ENCODE peak calls at places on chromosomes 7 and 10, in five cellular contexts. V is Panc1; S is activated T-cell treated with anti-CD3 and anti-CD28 coated beads, Interleukin-2, amount 50 U/mL, for 72 hours; T is Kasumi-1; Q is left kidney. I is an unnamed sample.

GRCh38 chr10:118031351-118032075 is 15.2 kb downstream of the RAB11FIP2 start:
- DNase-seq in V (no peak), S (no peak), T (no peak), Q (no peak), I (no peak)

GRCh38 chr10:97784200-97784811 is 12.5 kb upstream of the SFRP5 start:
- DNase-seq in V (no peak), S (no peak), T (no peak), Q (no peak), I (no peak)

GRCh38 chr7:29113384-29114102 is 32.8 kb downstream of the CPVL start:
- DNase-seq in V (peak; percentile 13), S (no peak), T (no peak), Q (peak; percentile 48), I (peak; percentile 82)

GRCh38 chr7:132836746-132837145 is 245.1 kb downstream of the CHCHD3 start:
- DNase-seq in V (no peak), S (no peak), T (no peak), Q (no peak), I (no peak)

GRCh38 chr10:103617362-103618026 is 124.0 kb downstream of the NEURL1 start:
- DNase-seq in V (no peak), S (no peak), T (no peak), Q (no peak), I (no peak)

GRCh38 chr7:33108591-33108930 is 643 bp downstream of the RP9 start:
- DNase-seq in V (no peak), S (peak; percentile 35), T (peak; percentile 72), Q (peak; percentile 64), I (no peak)

GRCh38 chr10:100872034-100872791 is 40.5 kb upstream of the SLF2 start:
- DNase-seq in V (peak; percentile 33), S (peak; percentile 81), T (peak; percentile 71), Q (peak; percentile 91), I (peak; percentile 70)

GRCh38 chr7:158266817-158267736 is 320.5 kb downstream of the PTPRN2 start:
- DNase-seq in V (no peak), S (no peak), T (no peak), Q (no peak), I (no peak)

GRCh38 chr10:53957401-53957800 is 843.6 kb downstream of the PCDH15 start:
- DNase-seq in V (no peak), S (no peak), T (no peak), Q (no peak), I (no peak)